ENCODE peak calls at places on chromosome 1, in ten cellular contexts. One of them, this sample, is unnamed.

GRCh38 chr1:223711173-223711572 is 1.2 kb upstream of the CAPN2 start:
- DNase-seq in iris pigment epithelial cell: peak
- DNase-seq in NCI-H1436: no peak
- DNase-seq in activated naive CD4-positive, alpha-beta T cell treated with anti-CD3 and anti-CD28 coated beads for 36 hours: no peak
- DNase-seq in NCI-H1092: no peak
- DNase-seq in KG1: no peak
- DNase-seq in WTC11: no peak
- DNase-seq in Ammon's horn: no peak
- DNase-seq in activated CD4-positive, alpha-beta T cell treated with anti-CD3 and anti-CD28 coated beads, Interleukin-2, amount 10 ng/mL, durations not matched to agents 7 days and 5 days: no peak
- DNase-seq in NCI-H1105: no peak
- DNase-seq in this sample: no peak

GRCh38 chr1:33367488-33368405 is 46.8 kb upstream of the A3GALT2 start:
- DNase-seq in activated CD4-positive, alpha-beta T cell treated with anti-CD3 and anti-CD28 coated beads, Interleukin-2, amount 10 ng/mL, durations not matched to agents 7 days and 5 days: peak
- DNase-seq in NCI-H1092: peak
- DNase-seq in activated naive CD4-positive, alpha-beta T cell treated with anti-CD3 and anti-CD28 coated beads for 36 hours: peak
- DNase-seq in iris pigment epithelial cell: peak
- DNase-seq in WTC11: peak
- DNase-seq in NCI-H1105: peak
- DNase-seq in KG1: peak
- DNase-seq in Ammon's horn: peak
- DNase-seq in NCI-H1436: peak
- DNase-seq in this sample: peak

GRCh38 chr1:94020764-94021579 is 100.0 kb downstream of the ABCA4 start:
- DNase-seq in iris pigment epithelial cell: peak
- DNase-seq in activated naive CD4-positive, alpha-beta T cell treated with anti-CD3 and anti-CD28 coated beads for 36 hours: no peak
- DNase-seq in KG1: no peak
- DNase-seq in activated CD4-positive, alpha-beta T cell treated with anti-CD3 and anti-CD28 coated beads, Interleukin-2, amount 10 ng/mL, durations not matched to agents 7 days and 5 days: no peak
- DNase-seq in WTC11: no peak
- DNase-seq in Ammon's horn: no peak
- DNase-seq in NCI-H1105: no peak
- DNase-seq in NCI-H1092: no peak
- DNase-seq in NCI-H1436: no peak
- DNase-seq in this sample: no peak

GRCh38 chr1:53047737-53048344 is 14.2 kb upstream of the PODN start:
- DNase-seq in iris pigment epithelial cell: peak
- DNase-seq in activated CD4-positive, alpha-beta T cell treated with anti-CD3 and anti-CD28 coated beads, Interleukin-2, amount 10 ng/mL, durations not matched to agents 7 days and 5 days: no peak
- DNase-seq in NCI-H1436: peak
- DNase-seq in WTC11: no peak
- DNase-seq in NCI-H1105: no peak
- DNase-seq in Ammon's horn: no peak
- DNase-seq in activated naive CD4-positive, alpha-beta T cell treated with anti-CD3 and anti-CD28 coated beads for 36 hours: peak
- DNase-seq in KG1: no peak
- DNase-seq in NCI-H1092: no peak
- DNase-seq in this sample: no peak

GRCh38 chr1:162019006-162019405 is 4.7 kb downstream of the OLFML2B start:
- DNase-seq in activated naive CD4-positive, alpha-beta T cell treated with anti-CD3 and anti-CD28 coated beads for 36 hours: no peak
- DNase-seq in NCI-H1105: peak
- DNase-seq in KG1: no peak
- DNase-seq in iris pigment epithelial cell: peak
- DNase-seq in WTC11: no peak
- DNase-seq in Ammon's horn: no peak
- DNase-seq in NCI-H1436: peak
- DNase-seq in NCI-H1092: peak
- DNase-seq in activated CD4-positive, alpha-beta T cell treated with anti-CD3 and anti-CD28 coated beads, Interleukin-2, amount 10 ng/mL, durations not matched to agents 7 days and 5 days: no peak
- DNase-seq in this sample: no peak

GRCh38 chr1:205346956-205347574 is 9.7 kb downstream of the KLHDC8A start:
- DNase-seq in WTC11: no peak
- DNase-seq in NCI-H1436: peak
- DNase-seq in KG1: no peak
- DNase-seq in Ammon's horn: no peak
- DNase-seq in NCI-H1105: no peak
- DNase-seq in iris pigment epithelial cell: peak
- DNase-seq in activated CD4-positive, alpha-beta T cell treated with anti-CD3 and anti-CD28 coated beads, Interleukin-2, amount 10 ng/mL, durations not matched to agents 7 days and 5 days: no peak
- DNase-seq in activated naive CD4-positive, alpha-beta T cell treated with anti-CD3 and anti-CD28 coated beads for 36 hours: no peak
- DNase-seq in NCI-H1092: no peak
- DNase-seq in this sample: no peak

GRCh38 chr1:110341872-110342331 is 2.7 kb downstream of the RBM15 start:
- DNase-seq in activated CD4-positive, alpha-beta T cell treated with anti-CD3 and anti-CD28 coated beads, Interleukin-2, amount 10 ng/mL, durations not matched to agents 7 days and 5 days: no peak
- DNase-seq in KG1: no peak
- DNase-seq in WTC11: peak
- DNase-seq in Ammon's horn: no peak
- DNase-seq in NCI-H1092: no peak
- DNase-seq in activated naive CD4-positive, alpha-beta T cell treated with anti-CD3 and anti-CD28 coated beads for 36 hours: no peak
- DNase-seq in NCI-H1105: no peak
- DNase-seq in iris pigment epithelial cell: no peak
- DNase-seq in NCI-H1436: no peak
- DNase-seq in this sample: no peak

GRCh38 chr1:236705771-236706565 is 19.7 kb downstream of the ACTN2 start:
- DNase-seq in Ammon's horn: no peak
- DNase-seq in activated CD4-positive, alpha-beta T cell treated with anti-CD3 and anti-CD28 coated beads, Interleukin-2, amount 10 ng/mL, durations not matched to agents 7 days and 5 days: no peak
- DNase-seq in NCI-H1092: no peak
- DNase-seq in WTC11: no peak
- DNase-seq in iris pigment epithelial cell: no peak
- DNase-seq in activated naive CD4-positive, alpha-beta T cell treated with anti-CD3 and anti-CD28 coated beads for 36 hours: no peak
- DNase-seq in NCI-H1105: no peak
- DNase-seq in KG1: no peak
- DNase-seq in NCI-H1436: no peak
- DNase-seq in this sample: no peak

GRCh38 chr1:100219879-100220278 is 29.8 kb downstream of the DBT start:
- DNase-seq in activated CD4-positive, alpha-beta T cell treated with anti-CD3 and anti-CD28 coated beads, Interleukin-2, amount 10 ng/mL, durations not matched to agents 7 days and 5 days: no peak
- DNase-seq in WTC11: no peak
- DNase-seq in NCI-H1436: no peak
- DNase-seq in Ammon's horn: no peak
- DNase-seq in iris pigment epithelial cell: peak
- DNase-seq in NCI-H1105: no peak
- DNase-seq in KG1: no peak
- DNase-seq in activated naive CD4-positive, alpha-beta T cell treated with anti-CD3 and anti-CD28 coated beads for 36 hours: peak
- DNase-seq in NCI-H1092: no peak
- DNase-seq in this sample: no peak

GRCh38 chr1:153345187-153346066 is 3.2 kb downstream of the PGLYRP4 start:
- DNase-seq in activated naive CD4-positive, alpha-beta T cell treated with anti-CD3 and anti-CD28 coated beads for 36 hours: peak
- DNase-seq in Ammon's horn: no peak
- DNase-seq in iris pigment epithelial cell: no peak
- DNase-seq in KG1: no peak
- DNase-seq in activated CD4-positive, alpha-beta T cell treated with anti-CD3 and anti-CD28 coated beads, Interleukin-2, amount 10 ng/mL, durations not matched to agents 7 days and 5 days: no peak
- DNase-seq in NCI-H1105: no peak
- DNase-seq in NCI-H1092: peak
- DNase-seq in NCI-H1436: peak
- DNase-seq in WTC11: no peak
- DNase-seq in this sample: peak

GRCh38 chr1:194533641-194534040 is 1347.2 kb upstream of the B3GALT2 start:
- DNase-seq in activated naive CD4-positive, alpha-beta T cell treated with anti-CD3 and anti-CD28 coated beads for 36 hours: no peak
- DNase-seq in iris pigment epithelial cell: peak
- DNase-seq in Ammon's horn: no peak
- DNase-seq in NCI-H1436: no peak
- DNase-seq in WTC11: no peak
- DNase-seq in activated CD4-positive, alpha-beta T cell treated with anti-CD3 and anti-CD28 coated beads, Interleukin-2, amount 10 ng/mL, durations not matched to agents 7 days and 5 days: no peak
- DNase-seq in NCI-H1105: no peak
- DNase-seq in NCI-H1092: no peak
- DNase-seq in KG1: no peak
- DNase-seq in this sample: no peak

GRCh38 chr1:43373034-43373940 is 5.5 kb upstream of the ELOVL1 start:
- DNase-seq in KG1: no peak
- DNase-seq in NCI-H1436: no peak
- DNase-seq in NCI-H1092: no peak
- DNase-seq in WTC11: no peak
- DNase-seq in Ammon's horn: no peak
- DNase-seq in activated CD4-positive, alpha-beta T cell treated with anti-CD3 and anti-CD28 coated beads, Interleukin-2, amount 10 ng/mL, durations not matched to agents 7 days and 5 days: no peak
- DNase-seq in activated naive CD4-positive, alpha-beta T cell treated with anti-CD3 and anti-CD28 coated beads for 36 hours: no peak
- DNase-seq in iris pigment epithelial cell: peak
- DNase-seq in NCI-H1105: no peak
- DNase-seq in this sample: no peak

GRCh38 chr1:9877962-9878361 is 32.1 kb downstream of the CTNNBIP1 start:
- DNase-seq in WTC11: no peak
- DNase-seq in Ammon's horn: no peak
- DNase-seq in activated CD4-positive, alpha-beta T cell treated with anti-CD3 and anti-CD28 coated beads, Interleukin-2, amount 10 ng/mL, durations not matched to agents 7 days and 5 days: no peak
- DNase-seq in NCI-H1092: no peak
- DNase-seq in NCI-H1105: no peak
- DNase-seq in KG1: no peak
- DNase-seq in activated naive CD4-positive, alpha-beta T cell treated with anti-CD3 and anti-CD28 coated beads for 36 hours: no peak
- DNase-seq in iris pigment epithelial cell: no peak
- DNase-seq in NCI-H1436: peak
- DNase-seq in this sample: no peak

GRCh38 chr1:231603598-231604275 is 22.9 kb upstream of the DISC1 start:
- DNase-seq in NCI-H1436: peak
- DNase-seq in Ammon's horn: peak
- DNase-seq in WTC11: peak
- DNase-seq in iris pigment epithelial cell: peak
- DNase-seq in activated CD4-positive, alpha-beta T cell treated with anti-CD3 and anti-CD28 coated beads, Interleukin-2, amount 10 ng/mL, durations not matched to agents 7 days and 5 days: peak
- DNase-seq in KG1: peak
- DNase-seq in NCI-H1105: no peak
- DNase-seq in activated naive CD4-positive, alpha-beta T cell treated with anti-CD3 and anti-CD28 coated beads for 36 hours: peak
- DNase-seq in NCI-H1092: peak
- DNase-seq in this sample: peak

GRCh38 chr1:212710566-212710965 is 10.9 kb upstream of the BATF3 start:
- DNase-seq in NCI-H1092: no peak
- DNase-seq in KG1: no peak
- DNase-seq in iris pigment epithelial cell: no peak
- DNase-seq in WTC11: no peak
- DNase-seq in activated naive CD4-positive, alpha-beta T cell treated with anti-CD3 and anti-CD28 coated beads for 36 hours: no peak
- DNase-seq in Ammon's horn: peak
- DNase-seq in NCI-H1105: no peak
- DNase-seq in activated CD4-positive, alpha-beta T cell treated with anti-CD3 and anti-CD28 coated beads, Interleukin-2, amount 10 ng/mL, durations not matched to agents 7 days and 5 days: no peak
- DNase-seq in NCI-H1436: no peak
- DNase-seq in this sample: no peak

GRCh38 chr1:85326381-85326780 is 49.9 kb upstream of the BCL10 start:
- DNase-seq in NCI-H1436: no peak
- DNase-seq in Ammon's horn: no peak
- DNase-seq in WTC11: no peak
- DNase-seq in iris pigment epithelial cell: no peak
- DNase-seq in KG1: no peak
- DNase-seq in NCI-H1105: no peak
- DNase-seq in NCI-H1092: no peak
- DNase-seq in activated naive CD4-positive, alpha-beta T cell treated with anti-CD3 and anti-CD28 coated beads for 36 hours: no peak
- DNase-seq in activated CD4-positive, alpha-beta T cell treated with anti-CD3 and anti-CD28 coated beads, Interleukin-2, amount 10 ng/mL, durations not matched to agents 7 days and 5 days: no peak
- DNase-seq in this sample: no peak

GRCh38 chr1:154425172-154425571 is 20.0 kb downstream of the IL6R start:
- DNase-seq in NCI-H1436: no peak
- DNase-seq in NCI-H1092: no peak
- DNase-seq in activated naive CD4-positive, alpha-beta T cell treated with anti-CD3 and anti-CD28 coated beads for 36 hours: no peak
- DNase-seq in iris pigment epithelial cell: no peak
- DNase-seq in NCI-H1105: no peak
- DNase-seq in Ammon's horn: no peak
- DNase-seq in WTC11: no peak
- DNase-seq in KG1: no peak
- DNase-seq in activated CD4-positive, alpha-beta T cell treated with anti-CD3 and anti-CD28 coated beads, Interleukin-2, amount 10 ng/mL, durations not matched to agents 7 days and 5 days: no peak
- DNase-seq in this sample: no peak

GRCh38 chr1:230317823-230318819 is 108.0 kb downstream of the PGBD5 start:
- DNase-seq in KG1: no peak
- DNase-seq in Ammon's horn: no peak
- DNase-seq in NCI-H1105: no peak
- DNase-seq in NCI-H1092: no peak
- DNase-seq in iris pigment epithelial cell: peak
- DNase-seq in activated CD4-positive, alpha-beta T cell treated with anti-CD3 and anti-CD28 coated beads, Interleukin-2, amount 10 ng/mL, durations not matched to agents 7 days and 5 days: no peak
- DNase-seq in activated naive CD4-positive, alpha-beta T cell treated with anti-CD3 and anti-CD28 coated beads for 36 hours: no peak
- DNase-seq in NCI-H1436: no peak
- DNase-seq in WTC11: no peak
- DNase-seq in this sample: no peak

GRCh38 chr1:161226320-161226711 is 456 bp downstream of the TOMM40L start:
- DNase-seq in NCI-H1105: no peak
- DNase-seq in iris pigment epithelial cell: no peak
- DNase-seq in NCI-H1092: no peak
- DNase-seq in activated naive CD4-positive, alpha-beta T cell treated with anti-CD3 and anti-CD28 coated beads for 36 hours: no peak
- DNase-seq in NCI-H1436: no peak
- DNase-seq in KG1: no peak
- DNase-seq in WTC11: no peak
- DNase-seq in Ammon's horn: no peak
- DNase-seq in activated CD4-positive, alpha-beta T cell treated with anti-CD3 and anti-CD28 coated beads, Interleukin-2, amount 10 ng/mL, durations not matched to agents 7 days and 5 days: no peak
- DNase-seq in this sample: no peak